ENCODE peak calls at places on chromosomes 7 and 10, in nine cellular contexts. I is K562, O is transverse colon, B is stomach, M is breast epithelium, P is esophagus muscularis mucosa, V is SK-N-SH, H is GM12891, S is GM23338. W is an unnamed sample.
A peak's percentile ranks its signal among the peaks of the same experiment; 100 is the strongest.

GRCh38 chr10:46530249-46531186 is 25.9 kb downstream of the GPRIN2 start:
- DNase-seq in H (no peak), B (peak; percentile 24), O (peak; percentile 5), S (no peak), I (no peak), V (no peak), M (peak; percentile 33), P (no peak), W (no peak)

GRCh38 chr7:11786186-11786585 is 45.8 kb downstream of the THSD7A start:
- DNase-seq in H (no peak), S (peak; percentile 54), I (no peak), B (no peak), O (no peak), M (no peak), P (no peak), V (no peak), W (no peak)

GRCh38 chr7:127840552-127840951 is 188.6 kb downstream of the SND1 start:
- DNase-seq in V (no peak), P (no peak), S (peak; percentile 35), O (no peak), I (no peak), H (no peak), M (no peak), B (no peak), W (no peak)

GRCh38 chr7:158097511-158098124 is 490.0 kb downstream of the PTPRN2 start:
- DNase-seq in O (no peak), P (no peak), H (no peak), I (no peak), B (peak; percentile 14), M (peak; percentile 22), S (no peak), V (peak; percentile 58), W (no peak)

GRCh38 chr10:10848488-10849111 is 169.1 kb upstream of the CELF2 start:
- DNase-seq in M (no peak), P (no peak), H (no peak), O (no peak), S (no peak), V (no peak), I (no peak), B (no peak), W (no peak)

GRCh38 chr7:102460467-102460866 is 4.2 kb downstream of the ALKBH4 start:
- DNase-seq in S (no peak), H (no peak), P (no peak), I (no peak), V (no peak), M (no peak), B (no peak), O (no peak), W (no peak)

GRCh38 chr10:78254013-78254412 is 220.3 kb downstream of the RPS24 start:
- DNase-seq in O (no peak), V (no peak), I (no peak), M (no peak), S (no peak), B (no peak), H (no peak), P (no peak), W (no peak)

GRCh38 chr7:142542938-142543337 is 206.3 kb upstream of the PRSS1 start:
- DNase-seq in O (no peak), P (no peak), V (no peak), I (no peak), H (no peak), B (no peak), S (no peak), M (no peak), W (no peak)

GRCh38 chr10:124291009-124291671 is 127.6 kb downstream of the OAT start:
- DNase-seq in V (no peak), O (peak; percentile 30), B (no peak), M (peak; percentile 33), P (no peak), I (no peak), H (no peak), S (no peak), W (no peak)

GRCh38 chr7:138556771-138557484 is 96.9 kb downstream of the TRIM24 start:
- DNase-seq in P (no peak), B (no peak), I (peak; percentile 19), O (no peak), H (no peak), M (no peak), V (no peak), S (peak; percentile 23), W (no peak)

GRCh38 chr7:158409120-158409519 is 178.5 kb downstream of the PTPRN2 start:
- DNase-seq in S (no peak), I (no peak), H (no peak), O (no peak), V (no peak), P (no peak), M (peak; percentile 22), B (no peak), W (no peak)

GRCh38 chr7:137986252-137987010 is 15.5 kb downstream of the CREB3L2 start:
- DNase-seq in V (no peak), O (peak; percentile 38), M (no peak), P (no peak), H (no peak), S (no peak), B (peak; percentile 35), I (peak; percentile 71), W (no peak)

GRCh38 chr7:16071246-16071857 is 350.0 kb downstream of the CRPPA start:
- DNase-seq in I (peak; percentile 70), O (peak; percentile 10), H (peak; percentile 5), V (peak; percentile 39), P (no peak), M (no peak), B (no peak), S (peak; percentile 82), W (no peak)

GRCh38 chr10:63700209-63700934 is 179.2 kb downstream of the REEP3 start:
- DNase-seq in O (no peak), P (no peak), B (no peak), I (no peak), V (no peak), M (no peak), H (no peak), S (no peak), W (no peak)

GRCh38 chr7:6558837-6559236 is 7.6 kb upstream of the GRID2IP start:
- DNase-seq in O (peak; percentile 29), I (peak; percentile 75), S (peak; percentile 87), H (no peak), B (no peak), P (no peak), M (no peak), V (peak; percentile 88), W (no peak)

GRCh38 chr10:53839437-53840039 is 961.5 kb downstream of the PCDH15 start:
- DNase-seq in M (no peak), S (peak; percentile 44), P (no peak), H (no peak), B (no peak), V (peak; percentile 9), I (peak; percentile 8), O (no peak), W (no peak)

GRCh38 chr10:64635906-64636305 is 1114.7 kb downstream of the REEP3 start:
- DNase-seq in H (no peak), V (no peak), P (no peak), S (no peak), I (no peak), O (no peak), M (no peak), B (no peak), W (no peak)

GRCh38 chr7:38283809-38284208 is 10.4 kb upstream of the TARP start:
- DNase-seq in B (no peak), M (no peak), S (no peak), H (no peak), I (no peak), V (no peak), O (no peak), P (no peak), W (no peak)

GRCh38 chr10:87092356-87092860 is 2.2 kb downstream of the GLUD1 start:
- DNase-seq in S (peak; percentile 46), B (no peak), O (no peak), P (no peak), I (no peak), M (no peak), V (no peak), H (no peak), W (no peak)

GRCh38 chr10:61078542-61078941 is 134.6 kb upstream of the RHOBTB1 start:
- DNase-seq in V (no peak), M (no peak), O (no peak), P (no peak), I (no peak), B (no peak), S (no peak), H (no peak), W (no peak)

GRCh38 chr7:117582219-117582704 is 102.4 kb downstream of the CFTR start:
- DNase-seq in S (peak; percentile 34), I (no peak), M (no peak), H (no peak), B (no peak), V (no peak), O (no peak), P (no peak), W (no peak)

GRCh38 chr7:150716368-150716767 is at the start of gene GIMAP1:
- DNase-seq in P (no peak), V (no peak), S (no peak), H (no peak), M (no peak), O (peak; percentile 41), I (no peak), B (no peak), W (no peak)

GRCh38 chr7:106747804-106748203 is 86.8 kb upstream of the CCDC71L start:
- DNase-seq in H (no peak), P (no peak), O (no peak), I (no peak), S (no peak), B (no peak), V (no peak), M (no peak), W (no peak)
- TF ChIP-seq POLR2AphosphoS5 in H (no peak), P (no peak), O (no peak), I (no peak), S (no peak), B (no peak), V (no peak), M (no peak), W (no peak)

GRCh38 chr10:14667270-14667669 is 107.4 kb downstream of the FAM107B start:
- DNase-seq in V (peak; percentile 62), M (no peak), B (no peak), O (no peak), S (no peak), H (no peak), P (no peak), I (no peak), W (no peak)
- TF ChIP-seq POLR2AphosphoS5 in V (peak; percentile 92), M (no peak), B (no peak), O (peak; percentile 88), S (no peak), H (no peak), P (no peak), I (no peak), W (no peak)

GRCh38 chr7:1044189-1045037 is at the start of gene GPR146:
- DNase-seq in O (peak; percentile 98), I (peak; percentile 98), M (peak; percentile 98), V (peak; percentile 100), B (peak; percentile 97), P (peak; percentile 99), H (peak; percentile 100), S (peak; percentile 98), W (peak; percentile 74)
- TF ChIP-seq POLR2AphosphoS5 in O (peak; percentile 80), I (peak; percentile 61), M (peak; percentile 46), V (no peak), B (peak; percentile 54), P (peak; percentile 81), H (no peak), S (no peak), W (no peak)

DNA sequence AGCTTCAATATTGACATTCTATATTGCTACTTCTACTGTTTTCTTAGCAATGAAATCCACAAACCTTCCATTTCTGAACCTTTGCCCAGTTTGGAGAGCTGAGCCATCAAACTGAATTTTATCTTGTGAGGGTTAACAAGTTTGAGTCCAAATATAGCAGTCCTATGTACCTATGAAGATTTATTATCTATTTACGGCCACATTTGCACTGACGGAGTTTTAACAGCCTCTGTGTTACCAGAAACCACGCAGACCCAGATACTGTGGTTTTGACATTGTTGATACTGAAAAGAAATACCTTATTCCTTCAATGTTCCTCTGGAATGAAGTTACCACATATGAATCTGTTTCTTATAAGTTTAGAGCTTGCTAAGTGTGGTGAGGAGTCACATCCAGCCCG is 172.6 kb downstream of the FGFR2 start:
- DNase-seq in O (no peak), M (no peak), V (no peak), B (no peak), S (no peak), P (no peak), I (no peak), H (no peak), W (no peak)
- TF ChIP-seq POLR2AphosphoS5 in O (peak; percentile 50), M (no peak), V (no peak), B (no peak), S (no peak), P (no peak), I (no peak), H (no peak), W (no peak)

W was measured in H1.